ENCODE peak calls at places on chromosomes 12 and 14, in six cellular contexts. Y, L, G, R, I and D are unnamed samples.

GRCh38 chr14:100067971-100068959 is 3.0 kb downstream of the EVL start:
- DNase-seq in Y (peak; percentile 49), L (peak; percentile 86), G (peak; percentile 38), R (peak; percentile 60), I (peak; percentile 79), D (peak; percentile 92)

GRCh38 chr14:19800282-19801117 is 3.1 kb upstream of the OR4N2 start:
- DNase-seq in Y (no peak), L (no peak), G (no peak), R (no peak), I (peak; percentile 64), D (no peak)

GRCh38 chr12:88946377-88946997 is 366.2 kb upstream of the KITLG start:
- DNase-seq in Y (peak; percentile 85), L (no peak), G (peak; percentile 77), R (peak; percentile 89), I (no peak), D (no peak)

GRCh38 chr12:130956456-130957303 is 3.0 kb downstream of the ADGRD1 start:
- DNase-seq in Y (no peak), L (no peak), G (no peak), R (no peak), I (no peak), D (no peak)

GRCh38 chr12:106790020-106790419 is 15.5 kb downstream of the RIC8B start:
- DNase-seq in Y (no peak), L (no peak), G (no peak), R (no peak), I (no peak), D (no peak)

GRCh38 chr12:125210104-125210755 is 145.0 kb downstream of the AACS start:
- DNase-seq in Y (no peak), L (no peak), G (no peak), R (no peak), I (no peak), D (no peak)

GRCh38 chr12:113683566-113683965 is 211.9 kb upstream of the LHX5 start:
- DNase-seq in Y (no peak), L (no peak), G (no peak), R (no peak), I (no peak), D (no peak)

GRCh38 chr12:57370084-57370483 is 60.8 kb downstream of the R3HDM2 start:
- DNase-seq in Y (no peak), L (no peak), G (no peak), R (no peak), I (no peak), D (no peak)

GRCh38 chr12:66900616-66901015 is 221.7 kb upstream of the GRIP1 start:
- DNase-seq in Y (peak; percentile 17), L (no peak), G (no peak), R (no peak), I (no peak), D (no peak)

GRCh38 chr12:63095369-63095967 is 55.5 kb downstream of the AVPR1A start:
- DNase-seq in Y (no peak), L (no peak), G (no peak), R (no peak), I (no peak), D (no peak)

GRCh38 chr14:63413009-63413408 is 94.3 kb upstream of the GPHB5 start:
- DNase-seq in Y (no peak), L (no peak), G (no peak), R (no peak), I (no peak), D (no peak)

GRCh38 chr12:57672801-57673200 is 21.1 kb upstream of the OS9 start:
- DNase-seq in Y (no peak), L (no peak), G (no peak), R (no peak), I (no peak), D (no peak)

GRCh38 chr12:242496-242895 is 20.1 kb downstream of the SLC6A13 start:
- DNase-seq in Y (no peak), L (no peak), G (no peak), R (no peak), I (no peak), D (no peak)

GRCh38 chr12:132955094-132955932 is 793 bp downstream of the ZNF605 start:
- DNase-seq in Y (no peak), L (no peak), G (peak; percentile 47), R (peak; percentile 85), I (peak; percentile 72), D (no peak)

GRCh38 chr12:40692617-40693502 is 621 bp downstream of the CNTN1 start:
- DNase-seq in Y (no peak), L (no peak), G (no peak), R (no peak), I (peak; percentile 75), D (no peak)

GRCh38 chr14:63642229-63642611 is 549 bp upstream of the WDR89 start:
- DNase-seq in Y (peak; percentile 86), L (peak; percentile 68), G (peak; percentile 71), R (peak; percentile 97), I (peak; percentile 76), D (peak; percentile 96)

GRCh38 chr12:48640428-48640827 is 41.6 kb downstream of the KANSL2 start:
- DNase-seq in Y (no peak), L (no peak), G (no peak), R (no peak), I (no peak), D (no peak)

GRCh38 chr12:81644503-81644902 is 114.6 kb downstream of the PPFIA2 start:
- DNase-seq in Y (peak; percentile 24), L (no peak), G (no peak), R (peak; percentile 47), I (no peak), D (no peak)

GRCh38 chr12:13976880-13977279 is 4.5 kb downstream of the GRIN2B start:
- DNase-seq in Y (no peak), L (no peak), G (no peak), R (no peak), I (no peak), D (no peak)

GRCh38 chr12:130832561-130833209 is 6.4 kb downstream of the STX2 start:
- DNase-seq in Y (peak; percentile 87), L (no peak), G (peak; percentile 62), R (peak; percentile 90), I (no peak), D (no peak)

GRCh38 chr12:24500466-24501232 is 448.3 kb downstream of the BCAT1 start:
- DNase-seq in Y (no peak), L (no peak), G (peak; percentile 54), R (peak; percentile 56), I (no peak), D (no peak)

GRCh38 chr14:55701638-55702037 is 121.6 kb downstream of the KTN1 start:
- DNase-seq in Y (no peak), L (no peak), G (no peak), R (no peak), I (no peak), D (no peak)

GRCh38 chr14:33432407-33433023 is 493.8 kb downstream of the NPAS3 start:
- DNase-seq in Y (no peak), L (no peak), G (peak; percentile 11), R (peak; percentile 48), I (no peak), D (no peak)

GRCh38 chr12:6044082-6044481 is 80.4 kb downstream of the VWF start:
- DNase-seq in Y (peak; percentile 37), L (no peak), G (peak; percentile 88), R (no peak), I (no peak), D (no peak)

GRCh38 chr14:33682746-33683145 is 268.1 kb downstream of the EGLN3 start:
- DNase-seq in Y (peak; percentile 84), L (no peak), G (peak; percentile 85), R (peak; percentile 83), I (no peak), D (no peak)

GRCh38 chr12:122203301-122203967 is at the start of gene B3GNT4:
- DNase-seq in Y (peak; percentile 57), L (peak; percentile 55), G (peak; percentile 70), R (peak; percentile 37), I (peak; percentile 88), D (peak; percentile 45)

GRCh38 chr14:99717682-99718013 is 33.5 kb downstream of the CYP46A1 start:
- DNase-seq in Y (no peak), L (no peak), G (no peak), R (no peak), I (peak; percentile 51), D (no peak)

GRCh38 chr12:132560831-132561783 is 49.3 kb downstream of the LRCOL1 start:
- DNase-seq in Y (peak; percentile 39), L (peak; percentile 43), G (peak; percentile 74), R (peak; percentile 52), I (peak; percentile 81), D (peak; percentile 69)

GRCh38 chr12:91178139-91178561 is 4.5 kb downstream of the DCN start:
- DNase-seq in Y (peak; percentile 36), L (no peak), G (peak; percentile 29), R (peak; percentile 73), I (no peak), D (no peak)

GRCh38 chr12:55931317-55931779 is 386 bp downstream of the DGKA start:
- DNase-seq in Y (no peak), L (no peak), G (no peak), R (no peak), I (no peak), D (no peak)

GRCh38 chr12:114693532-114693931 is 9.6 kb upstream of the TBX3 start:
- DNase-seq in Y (no peak), L (no peak), G (no peak), R (no peak), I (no peak), D (no peak)

GRCh38 chr14:31280132-31280870 is 72.7 kb upstream of the HECTD1 start:
- DNase-seq in Y (no peak), L (no peak), G (no peak), R (no peak), I (no peak), D (no peak)

GRCh38 chr12:2498961-2499500 is 295.7 kb upstream of the FKBP4 start:
- DNase-seq in Y (no peak), L (no peak), G (no peak), R (no peak), I (no peak), D (no peak)

GRCh38 chr14:100384819-100385813 is 62.0 kb downstream of the SLC25A47 start:
- DNase-seq in Y (no peak), L (no peak), G (no peak), R (peak; percentile 80), I (no peak), D (no peak)

GRCh38 chr12:111034148-111034910 is 114.0 kb upstream of the MYL2 start:
- DNase-seq in Y (no peak), L (no peak), G (peak; percentile 12), R (no peak), I (no peak), D (no peak)

GRCh38 chr12:129844662-129845061 is 59.2 kb downstream of the TMEM132D start:
- DNase-seq in Y (no peak), L (no peak), G (no peak), R (no peak), I (no peak), D (no peak)

GRCh38 chr12:109814600-109814999 is 18.6 kb downstream of the TRPV4 start:
- DNase-seq in Y (no peak), L (no peak), G (no peak), R (no peak), I (no peak), D (no peak)

GRCh38 chr12:9273276-9273675 is 65.1 kb upstream of the PZP start:
- DNase-seq in Y (peak; percentile 17), L (no peak), G (no peak), R (peak; percentile 89), I (no peak), D (no peak)

GRCh38 chr12:47235258-47236040 is 155.7 kb upstream of the AMIGO2 start:
- DNase-seq in Y (no peak), L (no peak), G (no peak), R (no peak), I (no peak), D (no peak)

GRCh38 chr12:20030847-20031246 is 337.5 kb upstream of the PDE3A start:
- DNase-seq in Y (no peak), L (no peak), G (no peak), R (peak; percentile 19), I (no peak), D (no peak)